ENCODE peak calls at places on chromosome 2, in seven cellular contexts. L is transverse colon, Z is HepG2, X is stomach, S is HCT116, E is K562, U is breast epithelium. H is an unnamed sample.

GRCh38 chr2:110173523-110173922 is 31.3 kb downstream of the NPHP1 start:
- DNase-seq in L (no peak), Z (peak; percentile 5), X (no peak), S (no peak), E (no peak), U (no peak), H (no peak)

GRCh38 chr2:86616502-86616901 is 7.2 kb downstream of the RNF103 start:
- DNase-seq in L (no peak), Z (no peak), X (no peak), S (no peak), E (no peak), U (no peak), H (no peak)

GRCh38 chr2:15082105-15083058 is 449.9 kb downstream of the LRATD1 start:
- DNase-seq in L (no peak), Z (no peak), X (no peak), S (no peak), E (no peak), U (no peak), H (no peak)

GRCh38 chr2:74908763-74909444 is 49.5 kb upstream of the POLE4 start:
- DNase-seq in L (peak; percentile 70), Z (peak; percentile 24), X (no peak), S (no peak), E (no peak), U (no peak), H (no peak)

GRCh38 chr2:23669413-23670244 is 257.3 kb downstream of the ATAD2B start:
- DNase-seq in L (peak; percentile 48), Z (peak; percentile 46), X (peak; percentile 36), S (no peak), E (no peak), U (peak; percentile 94), H (no peak)

GRCh38 chr2:205033431-205033830 is 488.2 kb downstream of the PARD3B start:
- DNase-seq in L (no peak), Z (no peak), X (no peak), S (no peak), E (no peak), U (no peak), H (no peak)

GRCh38 chr2:149562304-149562703 is 25.3 kb downstream of the MMADHC start:
- DNase-seq in L (no peak), Z (peak; percentile 47), X (no peak), S (no peak), E (no peak), U (no peak), H (no peak)

GRCh38 chr2:219495531-219496122 is 3.1 kb upstream of the GMPPA start:
- DNase-seq in L (peak; percentile 62), Z (peak; percentile 85), X (peak; percentile 62), S (peak; percentile 64), E (peak; percentile 76), U (no peak), H (no peak)

GRCh38 chr2:225479386-225479785 is 79.9 kb downstream of the NYAP2 start:
- DNase-seq in L (no peak), Z (no peak), X (no peak), S (no peak), E (no peak), U (no peak), H (no peak)

GRCh38 chr2:73087311-73087710 is 15.8 kb upstream of the SFXN5 start:
- DNase-seq in L (no peak), Z (no peak), X (no peak), S (no peak), E (no peak), U (no peak), H (no peak)

GRCh38 chr2:73915437-73915993 is 11.2 kb upstream of the DGUOK start:
- DNase-seq in L (no peak), Z (no peak), X (no peak), S (no peak), E (no peak), U (no peak), H (no peak)

GRCh38 chr2:178997477-178997876 is 52.5 kb downstream of the CCDC141 start:
- DNase-seq in L (no peak), Z (no peak), X (no peak), S (no peak), E (no peak), U (no peak), H (no peak)

GRCh38 chr2:241965931-241966412 is 96.4 kb downstream of the RTP5 start:
- DNase-seq in L (peak; percentile 38), Z (peak; percentile 18), X (peak; percentile 36), S (peak; percentile 71), E (peak; percentile 31), U (peak; percentile 24), H (peak; percentile 87)

GRCh38 chr2:84519332-84519957 is 3.1 kb downstream of the DNAH6 start:
- DNase-seq in L (no peak), Z (no peak), X (no peak), S (no peak), E (no peak), U (no peak), H (no peak)

GRCh38 chr2:84516234-84516986 is at the start of gene DNAH6:
- DNase-seq in L (peak; percentile 91), Z (peak; percentile 73), X (peak; percentile 93), S (peak; percentile 66), E (peak; percentile 17), U (peak; percentile 95), H (peak; percentile 92)

GRCh38 chr2:84515788-84516187 is 510 bp upstream of the DNAH6 start:
- DNase-seq in L (no peak), Z (no peak), X (no peak), S (no peak), E (no peak), U (no peak), H (no peak)
- H3K4me3 ChIP-seq in L (no peak overlapping the region), Z (no peak overlapping the region), X (peak overlapping the region; percentile 50), S (no peak overlapping the region), E (no peak overlapping the region), U (peak overlapping the region; percentile 52), H (peak overlapping the region; percentile 33)

GRCh38 chr2:166882851-166883250 is 5.4 kb upstream of the XIRP2 start:
- DNase-seq in L (no peak), Z (no peak), X (no peak), S (no peak), E (no peak), U (no peak), H (no peak)
- TF ChIP-seq POLR2AphosphoS5 in L (no peak), Z (no peak), X (no peak), S (no peak), E (no peak), U (no peak), H (no peak)

DNA sequence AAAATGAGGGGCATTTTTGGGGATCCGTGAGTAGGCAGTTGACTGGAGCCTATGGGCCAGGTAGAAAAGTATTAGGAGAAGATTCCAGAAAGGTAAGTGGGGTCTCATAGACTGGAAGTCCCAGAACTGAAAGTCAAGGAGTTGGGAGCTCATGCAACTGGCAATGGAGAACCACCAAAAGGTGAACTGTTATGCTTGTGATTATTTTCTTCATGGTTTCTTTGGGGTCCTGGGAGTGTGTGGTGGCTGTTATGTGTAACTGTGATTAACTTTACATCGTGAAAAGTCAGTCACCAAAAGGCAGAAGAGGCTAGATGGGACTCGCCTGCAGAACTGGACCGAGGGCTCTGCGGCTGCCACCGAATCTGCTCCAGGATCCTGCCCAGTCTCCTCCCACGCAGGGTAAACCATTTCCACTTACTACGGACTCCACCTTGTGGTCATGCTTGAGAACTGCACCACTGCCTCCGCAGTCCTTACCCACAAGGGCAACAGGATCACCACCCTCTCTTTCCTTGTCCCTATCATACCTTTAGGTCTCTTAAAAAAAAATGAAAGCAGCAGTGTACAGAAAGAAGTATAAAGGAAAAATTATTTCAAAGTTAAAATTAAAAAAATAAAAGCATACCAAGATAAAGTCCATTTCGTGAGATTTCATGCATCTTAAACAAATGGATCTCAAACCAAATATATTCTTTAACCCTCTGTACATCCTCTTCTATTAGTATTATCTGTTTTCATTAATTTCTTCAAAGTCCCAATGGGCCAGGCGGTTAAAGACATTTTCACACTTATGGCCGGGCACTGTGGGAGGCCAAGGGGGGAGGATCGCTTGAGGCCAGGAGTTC is 15.6 kb upstream of the CEP68 start:
- DNase-seq in L (peak; percentile 90), Z (peak; percentile 83), X (peak; percentile 89), S (peak; percentile 69), E (peak; percentile 86), U (peak; percentile 87), H (peak; percentile 90)
- TF ChIP-seq POLR2A in L (no peak), Z (no peak), X (no peak), S (no peak), E (no peak), U (no peak), H (no peak)

GRCh38 chr2:27956895-27957294 is 66.4 kb downstream of the BABAM2 start:
- DNase-seq in L (no peak), Z (no peak), X (no peak), S (no peak), E (no peak), U (no peak), H (no peak)

GRCh38 chr2:27961997-27962396 is 71.5 kb downstream of the BABAM2 start:
- DNase-seq in L (no peak), Z (no peak), X (no peak), S (no peak), E (no peak), U (no peak), H (no peak)

GRCh38 chr2:27958711-27959378 is 68.3 kb downstream of the BABAM2 start:
- DNase-seq in L (no peak), Z (no peak), X (no peak), S (no peak), E (no peak), U (no peak), H (no peak)

GRCh38 chr2:27960237-27960912 is 69.8 kb downstream of the BABAM2 start:
- DNase-seq in L (no peak), Z (no peak), X (no peak), S (no peak), E (no peak), U (no peak), H (no peak)

DNA sequence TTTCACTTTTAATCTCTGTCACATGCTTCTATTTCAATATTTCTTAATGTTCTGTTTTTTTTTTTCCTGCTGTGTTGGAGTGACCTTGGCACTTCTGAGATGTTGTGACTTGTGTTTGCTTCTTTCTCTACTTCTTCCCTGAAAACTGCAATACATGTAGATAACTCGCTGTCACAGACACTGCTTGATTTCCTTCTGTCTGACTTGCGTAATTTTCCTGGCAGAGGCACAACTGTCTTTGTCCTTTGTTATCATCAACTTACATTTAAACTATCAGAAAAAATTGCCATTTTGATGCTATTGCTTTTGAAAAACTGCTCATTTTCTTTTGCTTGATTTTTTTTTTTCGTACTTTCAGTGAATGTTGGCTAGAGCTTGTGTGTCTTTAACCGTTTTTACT is 69.0 kb downstream of the BABAM2 start:
- DNase-seq in L (peak; percentile 29), Z (peak; percentile 69), X (no peak), S (no peak), E (no peak), U (no peak), H (no peak)
- H3K4me3 ChIP-seq in L (no peak overlapping the region), Z (no peak overlapping the region), X (no peak overlapping the region), S (no peak overlapping the region), E (no peak overlapping the region), U (no peak overlapping the region), H (no peak overlapping the region)

H was measured in spleen.